ENCODE peak calls at places on chromosome 16, in seven cellular contexts. V is EL; P is activated CD4-positive, CD25-positive, alpha-beta regulatory T cell treated with anti-CD3 and anti-CD28 coated beads, Interleukin-2, amount 50 U/mL, for 16 hours; C is LHCN-M2; G is H7; X is skeletal muscle cell; Z is GDM1. K is an unnamed sample.

GRCh38 chr16:71338193-71338592 is 20.3 kb upstream of the CALB2 start:
- DNase-seq in Z (no peak), V (peak), C (peak), P (no peak), G (no peak), X (no peak), K (peak)

GRCh38 chr16:68417711-68418301 is 30.5 kb downstream of the SMPD3 start:
- DNase-seq in G (no peak), Z (no peak), X (no peak), P (peak), C (no peak), V (no peak), K (peak)

GRCh38 chr16:81693467-81694303 is 85.4 kb upstream of the PLCG2 start:
- DNase-seq in X (no peak), V (peak), Z (no peak), C (peak), G (no peak), P (no peak), K (no peak)

GRCh38 chr16:81238296-81239011 is at the start of gene BCO1:
- DNase-seq in X (peak), P (no peak), V (peak), C (peak), Z (no peak), G (peak), K (peak)

GRCh38 chr16:4309102-4309832 is 6.6 kb upstream of the GLIS2 start:
- DNase-seq in Z (no peak), X (no peak), V (no peak), P (no peak), C (no peak), G (peak), K (no peak)

GRCh38 chr16:51624083-51624775 is 473.2 kb upstream of the SALL1 start:
- DNase-seq in C (peak), Z (no peak), G (no peak), V (peak), P (no peak), X (no peak), K (peak)

GRCh38 chr16:30551781-30552180 is 6.4 kb downstream of the ZNF764 start:
- DNase-seq in G (no peak), V (no peak), Z (no peak), X (no peak), C (no peak), P (peak), K (no peak)

GRCh38 chr16:3952342-3953131 is 72.0 kb upstream of the CREBBP start:
- DNase-seq in C (peak), G (peak), P (no peak), V (no peak), X (peak), Z (no peak), K (no peak)

GRCh38 chr16:68987734-68988457 is 117.6 kb upstream of the HAS3 start:
- DNase-seq in Z (no peak), V (no peak), X (no peak), C (no peak), G (peak), P (no peak), K (no peak)

GRCh38 chr16:87391950-87392822 is at the start of gene MAP1LC3B:
- DNase-seq in X (peak), P (peak), C (peak), Z (peak), G (peak), V (peak), K (peak)

GRCh38 chr16:57092786-57093301 is 461 bp downstream of the CPNE2 start:
- DNase-seq in P (no peak), G (peak), Z (peak), X (no peak), V (peak), C (no peak), K (no peak)

GRCh38 chr16:20826039-20826566 is 19.8 kb downstream of the REXO5 start:
- DNase-seq in C (no peak), G (no peak), X (no peak), P (no peak), V (no peak), Z (no peak), K (no peak)

GRCh38 chr16:79042886-79043285 is 557.7 kb downstream of the MAF start:
- DNase-seq in V (no peak), P (no peak), X (no peak), Z (no peak), G (no peak), C (no peak), K (no peak)

GRCh38 chr16:70789231-70789926 is 11.6 kb downstream of the VAC14 start:
- DNase-seq in P (no peak), C (peak), Z (no peak), G (no peak), V (peak), X (peak), K (peak)

GRCh38 chr16:13866073-13866472 is 53.9 kb upstream of the ERCC4 start:
- DNase-seq in X (peak), V (peak), Z (peak), P (no peak), G (peak), C (peak), K (peak)

GRCh38 chr16:89320717-89321501 is 103.4 kb downstream of the ZNF778 start:
- DNase-seq in G (peak), X (no peak), C (peak), Z (no peak), P (no peak), V (peak), K (no peak)